ENCODE peak calls at places on chromosomes 11 and 22, in seven cellular contexts. X is WERI-Rb-1, A is IMR-90, U is Panc1, V is transverse colon, Q is Peyer's patch, M is breast epithelium. K is an unnamed sample. For H3K9me3, H3K27me3 and H3K36me3, the result is how much of the 10 kb centered on the place peaks cover.

GRCh38 chr11:71129624-71130023 is 122.8 kb downstream of the SHANK2 start:
- DNase-seq in X (no peak), A (no peak), U (no peak), V (no peak), Q (no peak), M (no peak), K (no peak)

GRCh38 chr11:64120951-64121569 is 44.9 kb downstream of the MACROD1 start:
- DNase-seq in X (peak), A (peak), U (no peak), V (no peak), Q (no peak), M (peak), K (no peak)

GRCh38 chr11:32963721-32964120 is 52.0 kb upstream of the DEPDC7 start:
- DNase-seq in X (no peak), A (no peak), U (no peak), V (no peak), Q (no peak), M (no peak), K (no peak)

GRCh38 chr11:36878747-36879146 is 280.7 kb upstream of the RAG2 start:
- DNase-seq in X (no peak), A (no peak), U (no peak), V (no peak), Q (no peak), M (no peak), K (no peak)

GRCh38 chr22:49975543-49976389 is 15.2 kb downstream of the PIM3 start:
- DNase-seq in X (no peak), A (no peak), U (no peak), V (peak), Q (peak), M (peak), K (peak)

GRCh38 chr11:20397281-20397680 is 9.8 kb downstream of the PRMT3 start:
- DNase-seq in X (no peak), A (peak), U (no peak), V (no peak), Q (no peak), M (no peak), K (no peak)

GRCh38 chr11:109845437-109845836 is 247.8 kb upstream of the ZC3H12C start:
- DNase-seq in X (no peak), A (no peak), U (no peak), V (no peak), Q (no peak), M (no peak), K (no peak)

GRCh38 chr11:86577663-86578636 is 94.5 kb downstream of the ME3 start:
- DNase-seq in X (no peak), A (peak), U (peak), V (peak), Q (peak), M (peak), K (no peak)

GRCh38 chr22:19705181-19705934 is 8.9 kb upstream of the SEPTIN5 start:
- DNase-seq in X (peak), A (no peak), U (no peak), V (no peak), Q (no peak), M (no peak), K (peak)

GRCh38 chr22:27715078-27715477 is 86.5 kb downstream of the MN1 start:
- DNase-seq in X (no peak), A (no peak), U (no peak), V (no peak), Q (no peak), M (no peak), K (peak)

GRCh38 chr11:119389611-119390254 is 8.2 kb upstream of the USP2 start:
- DNase-seq in X (peak), A (no peak), U (no peak), V (no peak), Q (no peak), M (no peak), K (no peak)

GRCh38 chr11:26247340-26247739 is 84.6 kb upstream of the ANO3 start:
- DNase-seq in X (no peak), A (peak), U (no peak), V (no peak), Q (no peak), M (no peak), K (no peak)

DNA sequence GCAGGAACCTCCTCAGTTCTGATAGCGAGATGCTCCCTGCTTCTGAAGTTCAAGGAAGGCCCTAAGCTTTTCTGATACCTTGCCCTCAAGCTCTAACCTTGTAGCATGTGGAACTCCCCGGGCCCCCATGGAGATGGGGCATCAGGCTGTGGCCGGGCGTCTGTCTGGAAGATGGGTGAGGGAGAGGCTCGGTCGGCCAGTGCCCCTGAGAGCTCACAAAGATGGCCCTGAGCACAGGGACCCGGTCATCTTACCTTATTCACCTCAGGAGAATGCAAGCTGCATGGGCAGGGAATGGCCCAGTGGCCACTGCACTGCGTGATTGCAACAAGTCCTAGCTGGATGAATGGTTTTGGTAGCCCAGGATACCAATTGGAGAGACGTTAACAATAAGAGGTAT is 830.3 kb downstream of the TBC1D22A start:
- DNase-seq in X (no peak), A (no peak), U (no peak), V (no peak), Q (no peak), M (no peak), K (peak)
- H3K9me3 ChIP-seq in X (under half), A (half or more), U (under half), V (under half), Q (under half), M (under half), K (under half)

DNA sequence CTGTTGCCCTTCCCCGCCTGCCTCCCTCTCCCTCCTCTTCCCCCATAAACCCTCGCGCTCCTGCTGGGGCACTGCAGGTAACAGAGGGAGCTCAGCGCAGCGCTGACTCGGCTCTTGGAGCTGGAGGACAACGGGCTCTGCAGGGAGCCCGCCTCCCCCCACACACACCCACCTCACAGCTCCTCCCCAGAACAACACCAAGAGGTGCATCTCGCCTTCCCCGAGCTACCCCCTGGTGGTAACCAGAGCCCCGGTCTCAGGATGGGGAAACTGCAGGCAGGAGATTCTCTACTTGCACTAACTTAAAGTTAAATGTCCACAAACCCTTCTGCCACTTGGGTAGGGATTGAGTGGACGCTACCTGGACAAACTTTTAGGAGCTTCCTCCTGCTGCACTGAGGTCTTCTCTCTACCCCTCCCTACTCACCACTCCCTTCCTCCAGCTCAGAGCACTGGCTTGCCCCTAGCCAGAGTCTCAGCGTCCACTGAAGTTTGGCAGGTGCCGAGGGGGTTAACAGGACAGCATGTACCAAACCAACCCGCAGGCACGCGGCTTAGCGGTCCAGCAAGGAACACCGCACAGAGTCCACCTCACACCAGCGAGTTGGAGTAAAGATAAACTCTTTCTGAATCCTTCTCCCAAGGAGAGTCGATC is 4.0 kb upstream of the SCN4B start:
- DNase-seq in X (peak), A (no peak), U (no peak), V (no peak), Q (no peak), M (no peak), K (no peak)
- H3K27me3 ChIP-seq in X (under half), A (half or more), U (under half), V (half or more), Q (under half), M (under half), K (under half)

DNA sequence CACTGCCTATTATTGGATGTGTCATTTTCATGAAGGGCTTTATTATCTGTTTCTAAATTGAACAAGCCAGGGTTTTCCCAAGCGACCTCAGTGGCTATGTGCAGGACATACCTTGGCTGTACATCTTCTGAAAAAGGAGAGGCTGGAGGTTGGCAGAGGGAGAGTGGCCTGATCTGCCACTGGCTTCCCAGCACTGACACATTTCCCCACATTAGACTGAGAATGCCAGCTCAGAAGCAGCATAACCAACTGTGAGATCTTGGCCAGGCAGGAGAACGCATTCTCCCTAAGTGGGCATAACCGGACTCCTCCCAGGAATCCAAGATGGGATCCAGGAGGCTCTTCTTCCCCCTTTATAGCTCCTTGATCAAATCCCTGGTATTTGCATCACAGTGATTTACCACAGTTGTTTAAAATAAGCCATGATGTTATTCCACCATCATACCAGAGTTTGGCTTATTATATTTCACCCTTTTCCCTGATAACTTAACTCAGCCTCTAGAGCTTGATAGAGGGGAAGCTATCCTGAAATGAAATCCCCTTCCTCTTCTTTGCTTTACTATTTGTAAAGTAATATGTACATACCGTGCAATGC is 33.8 kb downstream of the AMOTL1 start:
- DNase-seq in X (no peak), A (no peak), U (no peak), V (no peak), Q (no peak), M (no peak), K (no peak)
- H3K36me3 ChIP-seq in X (half or more), A (under half), U (under half), V (under half), Q (under half), M (under half), K (under half)

DNA sequence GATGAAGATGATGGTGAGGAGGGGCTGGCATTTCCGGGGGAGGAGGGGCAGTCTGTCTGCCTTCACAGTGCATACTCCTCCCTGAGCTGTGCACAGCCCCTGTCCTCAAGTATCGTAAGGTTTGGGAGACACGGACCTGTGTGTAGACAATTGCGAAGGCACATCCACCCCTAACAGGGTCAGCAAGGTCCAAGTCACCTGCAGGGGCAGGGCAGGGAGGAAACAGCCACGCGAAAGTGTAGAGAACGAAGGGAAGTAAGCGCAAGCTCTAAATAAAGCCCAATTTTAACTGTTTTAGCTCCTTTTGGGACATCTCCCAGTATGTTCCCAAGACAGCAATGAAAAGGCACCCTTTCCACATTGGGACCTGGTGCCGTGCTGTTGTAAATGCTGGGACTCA is 448.2 kb downstream of the TBC1D22A start:
- DNase-seq in X (no peak), A (no peak), U (no peak), V (no peak), Q (peak), M (peak), K (no peak)
- H3K9me3 ChIP-seq in X (under half), A (under half), U (under half), V (under half), Q (under half), M (under half), K (under half)

GRCh38 chr11:129589190-129589589 is 213.5 kb downstream of the BARX2 start:
- DNase-seq in X (no peak), A (no peak), U (no peak), V (no peak), Q (no peak), M (no peak), K (no peak)

GRCh38 chr11:129590030-129590752 is 214.5 kb downstream of the BARX2 start:
- DNase-seq in X (no peak), A (no peak), U (no peak), V (no peak), Q (no peak), M (no peak), K (no peak)

GRCh38 chr11:129591527-129591926 is 215.9 kb downstream of the BARX2 start:
- DNase-seq in X (no peak), A (no peak), U (no peak), V (no peak), Q (no peak), M (no peak), K (no peak)

GRCh38 chr11:129592191-129592590 is 216.5 kb downstream of the BARX2 start:
- DNase-seq in X (no peak), A (no peak), U (no peak), V (no peak), Q (no peak), M (no peak), K (no peak)

DNA sequence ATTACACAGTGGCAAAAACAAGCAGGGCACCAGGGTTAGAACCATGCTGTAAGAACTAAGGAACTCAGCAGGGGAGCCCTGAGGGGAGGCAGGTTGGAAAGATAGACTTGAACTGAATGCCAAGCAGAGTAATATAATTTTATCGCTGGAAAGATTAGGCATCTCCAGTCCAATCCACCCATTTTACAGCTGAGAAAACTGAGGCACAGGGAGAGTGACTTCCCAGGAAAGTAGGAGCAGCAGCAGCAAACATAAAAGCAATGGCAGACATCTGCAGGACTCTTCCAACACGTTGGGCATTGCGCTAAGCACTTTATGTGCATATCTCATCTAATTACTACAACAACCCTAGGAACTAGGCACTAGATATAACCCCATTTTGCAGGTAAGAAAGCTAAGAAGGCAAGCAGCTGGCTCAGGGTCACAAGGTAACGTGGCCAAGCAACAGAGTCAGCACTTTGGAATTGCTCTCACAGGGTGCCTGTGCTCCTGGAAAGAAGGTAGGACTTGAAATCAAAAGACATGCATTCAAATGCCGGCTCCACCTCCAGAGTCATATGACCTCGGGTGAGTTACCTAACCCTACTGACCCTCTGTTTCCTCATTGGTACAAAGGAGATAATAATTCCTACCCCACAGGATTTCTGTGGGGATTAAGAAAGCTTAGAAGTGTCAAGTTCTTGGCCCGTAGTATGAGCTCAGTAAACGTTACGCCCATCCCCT is 215.3 kb downstream of the BARX2 start:
- DNase-seq in X (no peak), A (no peak), U (no peak), V (no peak), Q (no peak), M (no peak), K (no peak)
- H3K27me3 ChIP-seq in X (half or more), A (under half), U (under half), V (under half), Q (under half), M (under half), K (under half)

DNA sequence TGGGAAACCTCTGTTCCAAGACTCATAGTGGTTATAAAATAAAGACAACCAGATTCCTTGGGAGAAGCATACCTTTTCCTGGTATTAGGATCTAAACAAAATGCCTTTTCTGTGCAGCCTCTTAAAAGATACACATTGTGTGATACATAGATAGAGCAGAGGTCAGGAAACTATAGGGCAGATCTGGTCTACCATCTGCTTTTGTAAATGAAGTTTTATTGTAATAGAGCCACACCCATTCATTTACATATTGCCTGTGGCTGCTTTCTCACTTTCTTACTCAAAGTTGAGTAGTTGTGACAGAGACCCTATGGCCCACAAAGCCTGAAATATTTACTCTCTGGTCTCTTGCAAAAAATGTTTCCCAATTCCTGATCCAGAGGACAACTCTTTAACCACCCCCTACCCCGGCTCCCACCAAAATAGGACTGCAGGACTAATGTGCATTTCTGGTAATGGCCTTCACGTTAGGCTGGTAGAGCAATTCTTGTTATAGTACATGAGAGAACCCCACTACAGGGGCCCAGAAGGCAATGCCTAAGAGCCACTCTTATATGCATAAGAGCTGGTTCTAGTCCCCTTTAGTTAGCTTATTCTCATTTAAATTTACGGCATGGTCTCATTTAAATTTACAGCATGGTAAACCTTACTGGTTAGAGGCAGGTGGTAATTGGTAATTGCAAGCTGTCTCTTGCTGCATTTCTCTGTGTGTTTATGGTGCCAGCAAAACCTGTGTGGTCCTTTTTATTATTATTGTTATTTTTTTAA is 76.8 kb upstream of the YWHAH start:
- DNase-seq in X (no peak), A (no peak), U (no peak), V (no peak), Q (no peak), M (no peak), K (no peak)
- H3K36me3 ChIP-seq in X (under half), A (under half), U (under half), V (under half), Q (under half), M (under half), K (under half)

DNA sequence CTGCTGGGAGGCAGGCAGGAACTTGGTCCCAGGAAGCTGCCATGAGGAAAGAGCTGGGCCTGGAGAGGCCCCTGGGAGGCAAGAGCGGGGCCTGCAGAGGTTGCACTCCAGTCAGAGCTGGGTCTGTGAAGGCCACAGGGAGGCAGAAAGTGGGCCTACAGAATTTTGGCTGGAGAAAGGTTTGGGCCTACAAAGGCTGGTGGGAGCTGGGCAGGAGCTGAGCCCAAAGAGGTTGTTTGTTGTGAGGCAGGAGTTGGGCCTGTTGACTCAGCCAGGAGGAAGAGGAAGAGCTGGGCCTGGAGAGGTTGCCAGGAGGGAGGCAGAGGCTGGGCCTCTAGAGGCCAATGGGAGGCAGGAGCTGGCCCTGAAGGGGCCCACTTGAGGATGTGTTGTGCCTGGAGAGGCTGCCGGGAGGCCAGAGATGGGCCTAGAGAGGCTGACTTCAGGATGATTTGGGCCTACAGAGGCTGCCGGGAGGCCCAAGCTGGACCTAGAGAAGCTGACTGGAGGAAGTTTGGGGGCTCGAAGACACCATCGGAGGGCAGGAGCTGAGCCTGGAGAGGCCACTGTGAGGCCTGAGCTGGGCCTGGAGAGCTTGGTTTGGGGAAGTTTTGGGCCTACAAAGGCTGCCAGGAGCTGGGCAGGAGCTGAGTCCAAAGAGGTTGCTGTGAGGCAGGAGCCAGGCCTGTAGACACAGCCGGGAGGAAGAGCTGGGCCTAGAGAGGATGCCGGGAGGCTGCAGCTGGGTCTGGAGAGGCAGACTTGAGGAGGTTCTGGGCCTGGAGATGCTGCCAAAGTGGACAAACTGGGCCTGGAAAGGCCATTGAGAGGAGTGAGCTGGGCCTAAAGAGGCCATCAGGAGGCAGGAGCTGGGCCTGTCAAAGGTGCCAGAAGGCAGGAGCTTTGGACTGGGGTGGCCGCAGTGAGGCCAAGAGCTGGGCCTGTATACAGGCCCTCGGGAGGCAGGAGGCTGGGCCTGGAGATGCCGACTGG is 40.7 kb downstream of the OR4C45 start:
- DNase-seq in X (no peak), A (no peak), U (no peak), V (no peak), Q (no peak), M (no peak), K (no peak)
- H3K9me3 ChIP-seq in X (under half), A (half or more), U (under half), V (under half), Q (under half), M (half or more), K (under half)